ENCODE peak calls at places on chromosomes 3 and 15, in seven cellular contexts. J is IMR-90, K is trophoblast cell, Y is mesendoderm, Z is H9, Q is neuronal stem cell, O is H1. R is an unnamed sample.

GRCh38 chr3:58581328-58582091 is 4.3 kb upstream of the FAM107A start:
- DNase-seq in J (no peak), K (no peak), Y (peak), Z (no peak), Q (peak), O (no peak), R (no peak)

GRCh38 chr15:73034213-73034612 is 18.1 kb upstream of the NEO1 start:
- DNase-seq in J (no peak), K (no peak), Y (no peak), Z (no peak), Q (no peak), O (no peak), R (no peak)

GRCh38 chr15:35728176-35728938 is 182.4 kb upstream of the DPH6 start:
- DNase-seq in J (no peak), K (no peak), Y (peak), Z (no peak), Q (no peak), O (no peak), R (peak)

GRCh38 chr3:151593923-151594322 is 133.1 kb upstream of the IGSF10 start:
- DNase-seq in J (no peak), K (no peak), Y (no peak), Z (no peak), Q (no peak), O (no peak), R (no peak)

GRCh38 chr3:132730891-132731580 is 8.8 kb upstream of the NPHP3 start:
- DNase-seq in J (peak), K (no peak), Y (peak), Z (no peak), Q (peak), O (no peak), R (peak)

GRCh38 chr3:106058485-106058884 is 189.7 kb upstream of the CBLB start:
- DNase-seq in J (no peak), K (peak), Y (peak), Z (no peak), Q (no peak), O (no peak), R (no peak)

GRCh38 chr3:184368804-184369183 is 7.3 kb downstream of the POLR2H start:
- DNase-seq in J (peak), K (no peak), Y (no peak), Z (no peak), Q (no peak), O (no peak), R (no peak)

GRCh38 chr3:72347819-72348319 is 500.4 kb downstream of the SHQ1 start:
- DNase-seq in J (no peak), K (peak), Y (peak), Z (peak), Q (no peak), O (no peak), R (peak)

GRCh38 chr15:99651023-99651807 is 82.0 kb downstream of the LYSMD4 start:
- DNase-seq in J (peak), K (peak), Y (no peak), Z (no peak), Q (no peak), O (no peak), R (peak)

GRCh38 chr3:193905541-193905940 is 230.4 kb upstream of the HES1 start:
- DNase-seq in J (no peak), K (no peak), Y (no peak), Z (no peak), Q (no peak), O (no peak), R (no peak)

GRCh38 chr3:66638717-66639116 is 137.9 kb upstream of the LRIG1 start:
- DNase-seq in J (no peak), K (no peak), Y (peak), Z (peak), Q (no peak), O (peak), R (no peak)

GRCh38 chr3:73719413-73719831 is 94.7 kb upstream of the PDZRN3 start:
- DNase-seq in J (peak), K (no peak), Y (no peak), Z (no peak), Q (no peak), O (no peak), R (peak)

GRCh38 chr3:114299421-114299820 is 5.6 kb downstream of the TIGIT start:
- DNase-seq in J (no peak), K (peak), Y (peak), Z (peak), Q (no peak), O (no peak), R (no peak)

GRCh38 chr3:188832961-188833615 is 338.7 kb upstream of the TPRG1 start:
- DNase-seq in J (no peak), K (peak), Y (peak), Z (no peak), Q (no peak), O (no peak), R (no peak)

GRCh38 chr15:22888120-22888859 is 49.8 kb downstream of the NIPA2 start:
- DNase-seq in J (peak), K (peak), Y (no peak), Z (no peak), Q (no peak), O (no peak), R (peak)

GRCh38 chr3:171687998-171688397 is 122.3 kb downstream of the PLD1 start:
- DNase-seq in J (no peak), K (no peak), Y (no peak), Z (no peak), Q (no peak), O (no peak), R (no peak)

GRCh38 chr3:141181819-141182218 is 49.8 kb upstream of the PXYLP1 start:
- DNase-seq in J (no peak), K (no peak), Y (no peak), Z (no peak), Q (no peak), O (no peak), R (no peak)

GRCh38 chr15:90642464-90643300 is 74.5 kb upstream of the BLM start:
- DNase-seq in J (no peak), K (no peak), Y (peak), Z (no peak), Q (no peak), O (no peak), R (no peak)

GRCh38 chr15:101028772-101029438 is 109.7 kb downstream of the LRRK1 start:
- DNase-seq in J (no peak), K (no peak), Y (no peak), Z (peak), Q (no peak), O (no peak), R (no peak)

GRCh38 chr3:27728195-27729087 is 6.3 kb upstream of the EOMES start:
- DNase-seq in J (no peak), K (no peak), Y (peak), Z (peak), Q (no peak), O (no peak), R (no peak)

GRCh38 chr3:96465521-96465920 is 348.9 kb upstream of the EPHA6 start:
- DNase-seq in J (no peak), K (no peak), Y (no peak), Z (no peak), Q (no peak), O (no peak), R (no peak)
- H3K18ac ChIP-seq in J (no peak), K (no peak), Y (no peak), Z (no peak), Q (no peak), O (no peak), R (no peak)

DNA sequence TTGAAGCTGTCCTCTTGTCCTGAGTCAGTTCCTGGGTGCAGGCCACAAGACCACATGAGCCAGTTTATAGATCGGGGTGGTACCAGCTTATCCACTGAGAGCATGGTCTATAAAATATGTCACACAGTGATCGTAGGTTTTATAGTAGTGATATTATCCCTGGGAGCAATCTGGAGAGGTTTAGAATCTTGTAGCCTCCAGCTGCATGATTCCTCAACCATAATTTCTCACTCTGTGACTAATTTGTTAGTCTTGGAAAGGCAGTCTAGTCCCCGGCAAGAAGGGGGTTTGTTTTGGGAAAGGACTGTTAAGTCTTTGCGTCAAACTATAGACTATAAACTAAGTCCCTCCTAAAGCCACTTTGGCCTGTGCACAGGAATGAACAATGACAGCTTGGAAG is 693.0 kb upstream of the CADM2 start:
- DNase-seq in J (no peak), K (no peak), Y (no peak), Z (no peak), Q (no peak), O (no peak), R (no peak)
- H3K23ac ChIP-seq in J (no peak), K (no peak), Y (no peak), Z (no peak), Q (no peak), O (no peak), R (no peak)

DNA sequence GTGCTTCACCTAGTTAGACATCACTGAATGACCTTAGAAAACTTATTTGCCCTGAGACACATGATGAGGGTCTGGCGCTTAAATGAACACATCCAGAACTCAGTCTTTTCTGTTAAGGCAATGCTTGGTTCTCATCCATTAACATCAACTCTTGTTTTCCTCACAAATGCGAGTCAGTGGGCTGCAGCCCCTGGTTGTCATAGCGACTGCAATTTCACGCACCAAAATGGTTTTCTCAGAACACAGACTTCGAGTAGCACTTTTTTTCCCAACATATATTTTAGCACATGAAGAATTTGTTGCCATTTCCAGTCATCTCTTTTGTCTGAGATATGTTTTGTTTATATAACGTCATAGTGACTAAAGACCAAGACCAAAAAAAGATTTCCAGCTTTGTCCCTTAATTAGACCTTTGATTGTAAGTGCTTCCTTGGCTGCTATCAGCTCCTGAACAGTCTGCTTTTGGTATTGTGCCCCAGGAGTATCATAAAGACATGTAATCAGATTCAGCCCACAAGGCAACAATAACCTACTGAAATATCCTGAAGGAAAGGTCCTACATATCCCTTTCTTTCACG is 68.5 kb downstream of the GPR176 start:
- DNase-seq in J (peak), K (no peak), Y (peak), Z (no peak), Q (no peak), O (no peak), R (peak)
- H3K18ac ChIP-seq in J (peak), K (no peak), Y (no peak), Z (no peak), Q (no peak), O (no peak), R (no peak)

DNA sequence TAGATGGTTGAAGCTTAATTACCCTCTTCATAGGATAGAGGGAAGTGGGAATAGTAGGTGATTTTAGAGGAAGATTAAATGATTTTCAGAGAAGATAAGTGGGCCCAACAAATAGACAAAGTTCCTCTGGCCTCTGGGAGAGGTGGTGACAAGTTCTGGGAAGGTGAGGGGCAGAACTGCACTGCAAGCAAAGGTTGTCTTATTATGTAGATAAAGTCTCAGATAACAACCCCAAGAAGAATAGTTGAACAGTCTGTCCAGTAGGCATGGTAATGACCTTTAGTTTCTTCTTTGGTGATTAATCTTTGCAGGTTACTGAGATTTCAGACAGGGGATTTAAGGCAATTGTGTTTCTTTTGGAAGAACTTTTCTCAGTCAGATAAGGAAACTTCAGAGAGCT is 439.1 kb downstream of the ROBO2 start:
- DNase-seq in J (no peak), K (no peak), Y (no peak), Z (no peak), Q (no peak), O (no peak), R (no peak)
- H3K23ac ChIP-seq in J (no peak), K (no peak), Y (no peak), Z (no peak), Q (no peak), O (no peak), R (no peak)

GRCh38 chr3:100072328-100073048 is 41.8 kb downstream of the FILIP1L start:
- DNase-seq in J (no peak), K (no peak), Y (no peak), Z (no peak), Q (no peak), O (no peak), R (peak)

GRCh38 chr3:100075731-100076543 is 38.4 kb downstream of the FILIP1L start:
- DNase-seq in J (no peak), K (no peak), Y (peak), Z (no peak), Q (no peak), O (no peak), R (no peak)

GRCh38 chr3:100075163-100075562 is 39.1 kb downstream of the FILIP1L start:
- DNase-seq in J (no peak), K (no peak), Y (no peak), Z (no peak), Q (no peak), O (no peak), R (no peak)

GRCh38 chr3:100073049-100073422 is 41.3 kb downstream of the FILIP1L start:
- DNase-seq in J (no peak), K (no peak), Y (no peak), Z (no peak), Q (no peak), O (no peak), R (no peak)

DNA sequence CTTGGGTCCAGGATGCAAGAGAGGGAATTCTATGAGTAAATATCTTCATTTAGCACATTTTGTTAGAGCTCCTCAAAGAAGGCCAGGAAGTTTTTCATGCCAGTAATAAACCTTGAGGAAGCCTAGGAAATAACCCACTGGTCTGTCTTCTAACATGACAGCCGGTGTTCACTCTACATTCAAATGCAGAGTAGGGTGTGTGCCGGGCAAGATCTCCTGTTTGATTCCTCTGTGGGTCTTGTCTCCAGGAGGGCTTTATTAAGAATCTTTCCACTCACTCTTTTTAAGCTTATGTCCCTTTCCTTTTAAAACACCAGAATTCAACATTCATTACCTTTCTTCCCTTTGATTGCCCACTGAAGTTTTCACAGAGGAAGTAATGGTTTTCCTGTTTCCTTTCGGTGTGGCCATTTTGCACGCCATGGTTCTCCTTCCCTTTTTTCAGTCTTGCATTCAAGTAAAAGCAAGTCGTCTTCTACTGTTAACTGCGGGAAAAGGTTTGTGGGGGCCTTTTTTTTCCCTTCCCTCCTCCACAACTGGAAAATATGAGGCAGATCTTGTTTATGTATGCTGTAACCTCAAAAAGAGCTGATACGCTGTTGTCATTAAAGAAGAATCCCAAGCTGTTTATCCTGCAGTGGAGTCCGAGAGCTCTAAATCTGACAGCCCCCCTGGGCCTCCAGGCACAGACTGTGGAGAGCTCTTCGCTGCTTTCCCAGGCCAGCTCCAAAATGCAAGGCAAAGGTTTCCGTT is 40.6 kb downstream of the FILIP1L start:
- DNase-seq in J (peak), K (no peak), Y (peak), Z (peak), Q (peak), O (peak), R (peak)
- H3K18ac ChIP-seq in J (peak), K (no peak), Y (peak), Z (no peak), Q (no peak), O (no peak), R (peak)

DNA sequence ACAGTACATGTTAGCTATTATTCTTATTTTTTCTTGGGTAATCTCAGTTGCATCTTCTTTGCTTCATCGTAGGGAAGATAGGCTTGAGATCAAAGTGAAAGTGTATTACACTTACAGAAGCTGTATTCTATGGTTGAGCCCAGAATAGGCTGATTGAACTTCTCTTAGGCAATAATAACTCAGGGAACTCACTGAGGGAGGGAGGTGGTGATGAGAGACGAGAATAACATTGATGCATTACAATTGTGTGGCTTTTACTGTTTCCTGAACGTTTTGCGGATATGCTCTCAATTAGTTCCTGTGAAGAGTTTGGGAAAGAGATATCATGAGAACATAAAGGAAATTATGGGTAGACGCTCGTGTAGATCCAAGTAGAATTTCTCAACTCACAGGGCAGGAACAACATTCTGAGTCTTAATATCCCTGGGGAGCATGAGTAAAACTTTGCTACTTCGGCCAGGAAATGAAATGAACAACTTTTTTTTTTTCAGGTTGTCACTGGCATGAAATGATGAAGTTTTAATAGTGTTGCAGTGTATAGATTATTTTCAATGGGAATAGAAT is 302.2 kb downstream of the TUSC7 start:
- DNase-seq in J (no peak), K (no peak), Y (no peak), Z (no peak), Q (no peak), O (no peak), R (no peak)
- H3K23ac ChIP-seq in J (no peak), K (no peak), Y (no peak), Z (no peak), Q (no peak), O (no peak), R (no peak)

GRCh38 chr15:81298606-81299005 is 25.3 kb downstream of the STARD5 start:
- DNase-seq in J (no peak), K (no peak), Y (no peak), Z (no peak), Q (no peak), O (no peak), R (no peak)

GRCh38 chr15:81297580-81298575 is 26.1 kb downstream of the STARD5 start:
- DNase-seq in J (no peak), K (peak), Y (no peak), Z (no peak), Q (no peak), O (no peak), R (no peak)

GRCh38 chr15:81296673-81297072 is 27.3 kb downstream of the STARD5 start:
- DNase-seq in J (no peak), K (no peak), Y (peak), Z (no peak), Q (no peak), O (no peak), R (peak)

GRCh38 chr15:81296218-81296617 is 27.7 kb downstream of the STARD5 start:
- DNase-seq in J (no peak), K (no peak), Y (no peak), Z (no peak), Q (no peak), O (no peak), R (no peak)

GRCh38 chr15:81297147-81297572 is 26.8 kb downstream of the STARD5 start:
- DNase-seq in J (peak), K (peak), Y (no peak), Z (no peak), Q (no peak), O (no peak), R (no peak)
- H3K18ac ChIP-seq in J (no peak), K (no peak), Y (no peak), Z (no peak), Q (peak), O (no peak), R (no peak)

DNA sequence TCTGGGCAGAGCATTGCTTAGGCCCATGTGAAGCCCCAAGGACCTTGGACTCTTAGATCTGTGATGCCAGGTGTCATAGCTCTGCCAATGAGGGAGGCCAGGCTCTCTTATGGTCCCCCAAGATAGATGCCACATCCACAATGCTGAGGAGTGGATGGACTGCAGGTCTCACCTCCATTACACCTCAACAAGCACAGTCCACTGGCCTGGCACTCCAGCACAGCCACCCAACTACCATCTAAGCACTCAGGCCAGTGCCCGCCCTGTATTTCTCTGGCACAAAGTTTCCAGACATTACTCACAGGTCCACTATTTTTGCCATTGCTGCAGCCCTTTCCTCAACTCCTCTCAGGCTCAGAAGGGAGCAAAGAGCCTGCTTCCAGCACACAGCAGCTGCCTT is 613.5 kb upstream of the EPHA6 start:
- DNase-seq in J (no peak), K (no peak), Y (no peak), Z (no peak), Q (no peak), O (no peak), R (no peak)
- H3K23ac ChIP-seq in J (no peak), K (no peak), Y (no peak), Z (no peak), Q (no peak), O (no peak), R (no peak)

DNA sequence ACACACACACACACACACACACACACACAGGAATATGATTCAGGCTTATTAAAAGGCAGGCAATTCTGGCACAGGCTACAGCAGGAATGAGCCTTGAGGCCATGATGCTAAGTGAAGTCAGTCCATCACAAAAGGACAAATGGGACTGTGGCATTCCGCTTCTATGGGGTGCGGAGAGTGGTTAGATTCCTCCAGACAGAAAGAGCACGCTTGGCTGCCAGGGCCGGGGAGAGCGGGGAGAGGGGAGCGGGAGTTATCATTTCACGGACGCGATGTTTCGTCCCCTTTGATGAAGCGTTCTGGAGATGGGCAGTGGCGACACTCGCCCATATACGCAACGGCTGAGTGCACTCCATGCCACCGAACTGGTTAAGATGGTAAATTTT is 58.5 kb upstream of the FAM174B start:
- DNase-seq in J (peak), K (peak), Y (peak), Z (peak), Q (peak), O (no peak), R (no peak)
- H3K18ac ChIP-seq in J (no peak), K (no peak), Y (peak), Z (peak), Q (peak), O (no peak), R (no peak)

R was measured in mesenchymal stem cell.